ENCODE peak calls at places on chromosomes 2 and 18, in five cellular contexts. F is SK-N-MC, E is stomach, O is GM23338, S is HepG2. P is an unnamed sample.

GRCh38 chr2:65292095-65292378 is 64.4 kb downstream of the ACTR2 start:
- DNase-seq in F (no peak), E (no peak), O (no peak), S (no peak), P (no peak)

GRCh38 chr18:24398515-24398914 is 891 bp upstream of the OSBPL1A start:
- DNase-seq in F (no peak), E (no peak), O (peak; percentile 39), S (no peak), P (no peak)

GRCh38 chr2:169775765-169776482 is 22.7 kb upstream of the SSB start:
- DNase-seq in F (no peak), E (no peak), O (no peak), S (no peak), P (no peak)

GRCh38 chr18:11963991-11964484 is 17.3 kb upstream of the IMPA2 start:
- DNase-seq in F (no peak), E (no peak), O (peak; percentile 33), S (no peak), P (no peak)

GRCh38 chr2:106183093-106183837 is 10.8 kb downstream of the UXS1 start:
- DNase-seq in F (no peak), E (no peak), O (no peak), S (no peak), P (no peak)

GRCh38 chr2:174681099-174681982 is 82.9 kb downstream of the CHRNA1 start:
- DNase-seq in F (no peak), E (no peak), O (peak; percentile 48), S (peak; percentile 23), P (no peak)

GRCh38 chr2:174914894-174915760 is 90.1 kb downstream of the CHN1 start:
- DNase-seq in F (peak; percentile 91), E (peak; percentile 34), O (no peak), S (no peak), P (no peak)

GRCh38 chr18:78151234-78151633 is 828.4 kb upstream of the SALL3 start:
- DNase-seq in F (no peak), E (no peak), O (no peak), S (no peak), P (no peak)

GRCh38 chr18:76494541-76495403 is at the start of gene ZNF516:
- DNase-seq in F (no peak), E (peak; percentile 45), O (peak; percentile 74), S (peak; percentile 25), P (no peak)

GRCh38 chr2:65922030-65922429 is 489.6 kb upstream of the SPRED2 start:
- DNase-seq in F (no peak), E (no peak), O (no peak), S (no peak), P (no peak)

GRCh38 chr2:78281164-78281563 is 744.3 kb upstream of the REG3G start:
- DNase-seq in F (no peak), E (no peak), O (no peak), S (no peak), P (no peak)

GRCh38 chr2:120504936-120505705 is 159.2 kb downstream of the INHBB start:
- DNase-seq in F (no peak), E (no peak), O (no peak), S (no peak), P (no peak)

GRCh38 chr2:68294187-68294586 is 25.6 kb downstream of the CNRIP1 start:
- DNase-seq in F (no peak), E (no peak), O (peak; percentile 20), S (no peak), P (no peak)

GRCh38 chr2:226984461-226985226 is 148.8 kb downstream of the RHBDD1 start:
- DNase-seq in F (no peak), E (no peak), O (no peak), S (no peak), P (no peak)

DNA sequence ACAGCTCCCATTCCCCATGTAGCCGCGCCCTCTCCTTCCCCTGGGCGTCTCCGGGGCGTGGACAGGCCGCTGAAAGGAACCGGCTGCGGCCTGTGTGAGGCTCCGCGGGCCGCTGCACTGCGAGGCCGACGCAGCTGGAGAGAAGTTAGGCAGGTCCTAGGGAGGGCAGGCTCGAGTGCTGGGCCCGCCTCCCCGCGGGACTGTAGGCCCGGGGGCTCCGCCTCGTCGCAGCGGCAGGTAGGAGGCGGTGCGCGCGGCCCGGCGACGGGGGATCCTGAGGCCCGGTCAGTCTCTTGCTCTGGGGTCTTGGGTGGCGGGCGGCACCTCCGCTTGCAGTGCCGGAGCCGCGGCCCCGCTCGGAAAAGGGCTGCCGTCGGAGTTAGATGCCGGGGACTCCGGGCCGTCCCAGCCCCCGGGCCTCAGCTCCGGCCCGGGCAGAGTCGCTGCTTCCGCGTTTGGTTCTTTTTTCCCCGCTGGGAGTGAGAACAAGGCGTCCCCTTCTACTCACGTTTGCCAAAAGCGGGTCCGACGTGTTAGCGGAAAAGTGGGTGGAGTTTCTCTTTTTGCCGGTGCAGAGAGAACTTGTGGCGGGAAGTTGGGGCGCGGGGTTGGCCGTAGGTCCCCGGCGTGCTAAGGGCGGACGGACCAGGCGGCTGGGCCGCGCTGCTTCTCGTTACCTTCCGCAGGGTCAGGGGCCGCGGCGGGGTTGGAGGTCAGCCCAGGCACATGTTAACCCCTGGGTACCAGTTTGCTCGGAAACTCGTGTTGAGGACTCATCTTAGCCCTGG is at the start of gene VRK2:
- DNase-seq in F (peak; percentile 34), E (peak; percentile 92), O (peak; percentile 96), S (peak; percentile 91), P (peak; percentile 69)
- TF ChIP-seq POLR2AphosphoS5 in F (peak; percentile 75), E (peak; percentile 94), O (peak; percentile 73), S (peak; percentile 77), P (peak; percentile 69)

GRCh38 chr2:203693242-203693879 is 13.1 kb upstream of the CD28 start:
- DNase-seq in F (no peak), E (no peak), O (no peak), S (no peak), P (no peak)
- TF ChIP-seq POLR2AphosphoS5 in F (no peak), E (no peak), O (no peak), S (no peak), P (no peak)

GRCh38 chr2:71938659-71939587 is 208.7 kb downstream of the CYP26B1 start:
- DNase-seq in F (no peak), E (no peak), O (no peak), S (no peak), P (no peak)
- TF ChIP-seq POLR2AphosphoS5 in F (no peak), E (no peak), O (no peak), S (no peak), P (no peak)

GRCh38 chr2:82538590-82538989 is 1920.5 kb downstream of the SUCLG1 start:
- DNase-seq in F (no peak), E (no peak), O (no peak), S (no peak), P (no peak)

DNA sequence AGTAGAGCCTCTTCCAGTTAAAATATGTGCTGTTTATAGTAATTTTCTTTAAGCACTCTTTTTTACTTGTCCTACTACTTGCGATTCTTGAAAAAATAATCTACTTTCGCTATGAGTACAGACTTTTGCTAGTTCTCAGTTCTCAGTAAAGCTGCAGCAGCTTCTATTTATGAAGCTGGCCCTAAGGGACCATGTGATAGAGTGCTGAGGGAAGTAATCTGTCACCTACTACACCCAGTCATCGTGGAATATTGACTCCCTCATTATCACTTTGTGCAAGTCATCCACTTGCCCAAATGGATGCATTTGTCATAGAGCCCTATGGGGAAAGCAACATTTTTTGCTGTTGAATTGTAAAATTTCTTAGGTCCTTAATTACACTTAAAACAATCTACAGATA is 1919.9 kb downstream of the SUCLG1 start:
- DNase-seq in F (no peak), E (no peak), O (no peak), S (no peak), P (no peak)
- TF ChIP-seq POLR2AphosphoS5 in F (no peak), E (no peak), O (no peak), S (no peak), P (no peak)

GRCh38 chr2:46034535-46034934 is 262.7 kb upstream of the EPAS1 start:
- DNase-seq in F (no peak), E (peak; percentile 71), O (no peak), S (no peak), P (no peak)
- TF ChIP-seq POLR2AphosphoS5 in F (no peak), E (peak; percentile 30), O (no peak), S (no peak), P (no peak)

GRCh38 chr18:9135912-9136314 is 668 bp upstream of the ANKRD12 start:
- DNase-seq in F (no peak), E (no peak), O (peak; percentile 93), S (peak; percentile 28), P (no peak)
- TF ChIP-seq POLR2AphosphoS5 in F (no peak), E (peak; percentile 53), O (peak; percentile 68), S (peak; percentile 45), P (no peak)

GRCh38 chr18:50742947-50743346 is 76.9 kb downstream of the MRO start:
- DNase-seq in F (no peak), E (no peak), O (no peak), S (no peak), P (no peak)
- TF ChIP-seq POLR2AphosphoS5 in F (no peak), E (no peak), O (no peak), S (no peak), P (no peak)

DNA sequence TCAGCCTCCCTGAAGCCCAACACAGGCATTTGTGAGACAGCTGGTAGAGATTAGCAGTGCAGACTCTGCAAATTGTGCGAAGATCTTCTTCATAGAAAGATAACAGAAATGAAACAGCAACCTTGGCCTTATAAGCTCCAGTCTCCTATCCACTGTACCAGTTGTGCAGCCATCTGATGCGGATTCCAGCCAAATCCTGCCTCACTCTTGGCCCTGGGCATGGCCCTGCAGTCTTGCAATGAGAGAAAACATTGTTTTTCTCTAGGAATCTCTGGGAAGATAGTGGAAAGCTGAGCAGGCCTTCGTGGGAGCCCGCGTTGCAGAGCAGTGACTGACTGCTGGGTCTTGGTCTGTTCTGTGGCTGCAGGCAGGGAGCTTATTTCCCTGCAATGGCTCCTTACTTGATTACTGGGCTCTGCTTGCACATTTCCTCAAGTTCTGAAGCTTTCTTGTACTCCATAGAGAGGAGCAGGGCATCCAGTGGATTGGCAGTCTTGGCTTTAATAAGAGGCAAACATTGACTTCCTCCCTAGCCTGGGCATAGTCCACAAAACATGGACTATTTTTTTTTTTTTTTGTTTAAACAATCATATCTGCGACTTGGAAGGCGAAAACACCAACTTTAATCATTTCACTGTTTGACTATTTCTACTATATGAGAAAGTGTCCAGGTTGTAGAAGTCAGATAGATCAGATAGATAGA is 193.0 kb downstream of the ACTR3 start:
- DNase-seq in F (no peak), E (no peak), O (no peak), S (no peak), P (no peak)
- TF ChIP-seq POLR2AphosphoS5 in F (no peak), E (no peak), O (no peak), S (no peak), P (no peak)